ENCODE peak calls at places on chromosomes 5 and 9, in seven cellular contexts. H is NCI-H1105 treated with DMSO at 0.1 percent for 48 hours; J is adipocyte; L is hippocampal formation; X is effector memory CD4-positive, alpha-beta T cell; A is BJ; P is activated T-helper 1 cell treated with anti-CD3 and anti-CD28 coated beads, Interleukin-2, amount 50 U/mL, for 16 hours. I is an unnamed sample.

GRCh38 chr9:103803245-103803644 is 290.9 kb upstream of the SMC2 start:
- DNase-seq in X (no peak), A (no peak), H (no peak), P (no peak), L (no peak), J (no peak), I (no peak)

GRCh38 chr5:37704406-37704805 is 135.4 kb downstream of the GDNF start:
- DNase-seq in L (no peak), P (no peak), J (no peak), X (no peak), A (no peak), H (no peak), I (no peak)

GRCh38 chr9:757246-757881 is 84.1 kb upstream of the DMRT1 start:
- DNase-seq in H (peak; percentile 14), P (no peak), A (no peak), L (peak; percentile 35), X (no peak), J (peak; percentile 68), I (peak; percentile 47)

GRCh38 chr5:31626156-31626555 is 12.8 kb upstream of the PDZD2 start:
- DNase-seq in L (no peak), H (peak; percentile 22), A (no peak), X (no peak), P (no peak), J (no peak), I (no peak)

GRCh38 chr9:127088724-127089615 is 33.5 kb downstream of the ANGPTL2 start:
- DNase-seq in H (no peak), A (no peak), X (no peak), L (no peak), P (no peak), J (no peak), I (no peak)

GRCh38 chr9:98317134-98317857 is 61.8 kb upstream of the TBC1D2 start:
- DNase-seq in L (no peak), J (no peak), P (no peak), X (no peak), A (no peak), H (no peak), I (no peak)

GRCh38 chr5:157568717-157569116 is 6.9 kb downstream of the ADAM19 start:
- DNase-seq in H (no peak), L (peak; percentile 82), P (no peak), X (no peak), J (no peak), A (no peak), I (no peak)

GRCh38 chr5:65919773-65920172 is 6.6 kb upstream of the ERBIN start:
- DNase-seq in P (no peak), X (no peak), J (peak; percentile 64), L (no peak), H (no peak), A (no peak), I (no peak)

GRCh38 chr5:153147891-153148623 is 342.4 kb upstream of the GRIA1 start:
- DNase-seq in X (no peak), A (no peak), P (no peak), J (no peak), L (peak; percentile 26), H (peak; percentile 82), I (peak; percentile 50)

GRCh38 chr9:93156475-93157008 is 22.5 kb upstream of the NINJ1 start:
- DNase-seq in H (no peak), A (no peak), J (no peak), L (no peak), P (no peak), X (no peak), I (no peak)